ENCODE peak calls at places on chromosomes 7 and 10, in eight cellular contexts. One of them, this sample, is unnamed. For H3K36me3, the result is how much of the 10 kb centered on the place peaks cover.

GRCh38 chr7:114508096-114508495 is 93.5 kb downstream of the FOXP2 start:
- DNase-seq in HepG2: no peak
- DNase-seq in K562: no peak
- DNase-seq in stomach: no peak
- DNase-seq in spleen: no peak
- DNase-seq in suprapubic skin: no peak
- DNase-seq in GM12878: no peak
- DNase-seq in GM23338: no peak
- DNase-seq in this sample: no peak

GRCh38 chr10:11602919-11603523 is 8.4 kb downstream of the USP6NL start:
- DNase-seq in spleen: no peak
- DNase-seq in K562: no peak
- DNase-seq in suprapubic skin: no peak
- DNase-seq in stomach: no peak
- DNase-seq in GM23338: peak
- DNase-seq in HepG2: peak
- DNase-seq in GM12878: peak
- DNase-seq in this sample: no peak

GRCh38 chr10:51700228-51700835 is 937 bp upstream of the CSTF2T start:
- DNase-seq in HepG2: no peak
- DNase-seq in stomach: peak
- DNase-seq in spleen: no peak
- DNase-seq in suprapubic skin: no peak
- DNase-seq in GM12878: no peak
- DNase-seq in K562: peak
- DNase-seq in GM23338: peak
- DNase-seq in this sample: no peak

GRCh38 chr10:103732339-103732738 is 123.0 kb downstream of the SH3PXD2A start:
- DNase-seq in K562: no peak
- DNase-seq in spleen: no peak
- DNase-seq in GM12878: no peak
- DNase-seq in stomach: no peak
- DNase-seq in GM23338: no peak
- DNase-seq in HepG2: no peak
- DNase-seq in suprapubic skin: no peak
- DNase-seq in this sample: no peak

GRCh38 chr10:23351914-23352313 is 7.3 kb upstream of the C10orf67 start:
- DNase-seq in GM23338: no peak
- DNase-seq in HepG2: no peak
- DNase-seq in GM12878: no peak
- DNase-seq in suprapubic skin: no peak
- DNase-seq in stomach: no peak
- DNase-seq in K562: no peak
- DNase-seq in spleen: no peak
- DNase-seq in this sample: no peak

GRCh38 chr7:8133955-8134733 is 127.8 kb downstream of the ICA1 start:
- DNase-seq in stomach: no peak
- DNase-seq in K562: no peak
- DNase-seq in HepG2: no peak
- DNase-seq in GM23338: no peak
- DNase-seq in GM12878: peak
- DNase-seq in suprapubic skin: no peak
- DNase-seq in spleen: no peak
- DNase-seq in this sample: no peak

GRCh38 chr10:1411956-1412355 is 325.4 kb downstream of the ADARB2 start:
- DNase-seq in K562: no peak
- DNase-seq in suprapubic skin: no peak
- DNase-seq in HepG2: no peak
- DNase-seq in GM12878: no peak
- DNase-seq in stomach: peak
- DNase-seq in spleen: peak
- DNase-seq in GM23338: no peak
- DNase-seq in this sample: no peak

GRCh38 chr7:100867040-100867795 is at the start of gene TRIP6:
- DNase-seq in stomach: peak
- DNase-seq in K562: peak
- DNase-seq in spleen: peak
- DNase-seq in suprapubic skin: peak
- DNase-seq in HepG2: no peak
- DNase-seq in GM23338: peak
- DNase-seq in GM12878: no peak
- DNase-seq in this sample: peak

GRCh38 chr7:111239437-111239836 is 148.5 kb downstream of the LRRN3 start:
- DNase-seq in GM23338: no peak
- DNase-seq in stomach: no peak
- DNase-seq in GM12878: no peak
- DNase-seq in spleen: no peak
- DNase-seq in HepG2: no peak
- DNase-seq in K562: no peak
- DNase-seq in suprapubic skin: no peak
- DNase-seq in this sample: no peak

GRCh38 chr7:112056409-112056808 is 149.8 kb downstream of the DOCK4 start:
- DNase-seq in GM12878: peak
- DNase-seq in suprapubic skin: no peak
- DNase-seq in GM23338: no peak
- DNase-seq in K562: no peak
- DNase-seq in stomach: no peak
- DNase-seq in HepG2: no peak
- DNase-seq in spleen: no peak
- DNase-seq in this sample: no peak

GRCh38 chr7:155337946-155338631 is 40.4 kb downstream of the INSIG1 start:
- DNase-seq in stomach: no peak
- DNase-seq in spleen: no peak
- DNase-seq in HepG2: no peak
- DNase-seq in GM23338: no peak
- DNase-seq in K562: no peak
- DNase-seq in suprapubic skin: no peak
- DNase-seq in GM12878: no peak
- DNase-seq in this sample: no peak

GRCh38 chr7:139663608-139664177 is 114.1 kb downstream of the HIPK2 start:
- DNase-seq in GM23338: no peak
- DNase-seq in spleen: no peak
- DNase-seq in stomach: no peak
- DNase-seq in suprapubic skin: no peak
- DNase-seq in HepG2: no peak
- DNase-seq in GM12878: no peak
- DNase-seq in K562: no peak
- DNase-seq in this sample: no peak

GRCh38 chr7:142657376-142657775 is 91.9 kb upstream of the PRSS1 start:
- DNase-seq in K562: no peak
- DNase-seq in GM12878: no peak
- DNase-seq in spleen: no peak
- DNase-seq in stomach: no peak
- DNase-seq in HepG2: no peak
- DNase-seq in suprapubic skin: no peak
- DNase-seq in GM23338: no peak
- DNase-seq in this sample: no peak

GRCh38 chr7:83547526-83547925 is 101.4 kb downstream of the SEMA3E start:
- DNase-seq in GM23338: no peak
- DNase-seq in spleen: no peak
- DNase-seq in HepG2: no peak
- DNase-seq in GM12878: peak
- DNase-seq in stomach: peak
- DNase-seq in K562: no peak
- DNase-seq in suprapubic skin: no peak
- DNase-seq in this sample: no peak

GRCh38 chr10:112375721-112376577 is 2.0 kb downstream of the ACSL5 start:
- DNase-seq in GM12878: peak
- DNase-seq in HepG2: peak
- DNase-seq in spleen: peak
- DNase-seq in suprapubic skin: peak
- DNase-seq in GM23338: no peak
- DNase-seq in stomach: peak
- DNase-seq in K562: no peak
- DNase-seq in this sample: peak

GRCh38 chr10:55426138-55426537 is 625.1 kb upstream of the PCDH15 start:
- DNase-seq in HepG2: no peak
- DNase-seq in GM23338: no peak
- DNase-seq in K562: no peak
- DNase-seq in GM12878: no peak
- DNase-seq in stomach: no peak
- DNase-seq in spleen: no peak
- DNase-seq in suprapubic skin: no peak
- DNase-seq in this sample: no peak

GRCh38 chr7:46168231-46168630 is 247.2 kb upstream of the IGFBP3 start:
- DNase-seq in suprapubic skin: no peak
- DNase-seq in HepG2: no peak
- DNase-seq in GM12878: no peak
- DNase-seq in stomach: no peak
- DNase-seq in GM23338: no peak
- DNase-seq in K562: no peak
- DNase-seq in spleen: no peak
- DNase-seq in this sample: no peak

GRCh38 chr7:32251659-32252058 is 181.5 kb upstream of the PDE1C start:
- DNase-seq in HepG2: no peak
- DNase-seq in GM12878: no peak
- DNase-seq in stomach: no peak
- DNase-seq in K562: no peak
- DNase-seq in spleen: no peak
- DNase-seq in GM23338: no peak
- DNase-seq in suprapubic skin: no peak
- DNase-seq in this sample: no peak

GRCh38 chr10:31808258-31809218 is 120.1 kb downstream of the ARHGAP12 start:
- DNase-seq in spleen: no peak
- DNase-seq in suprapubic skin: no peak
- DNase-seq in HepG2: peak
- DNase-seq in K562: peak
- DNase-seq in GM23338: peak
- DNase-seq in stomach: no peak
- DNase-seq in GM12878: peak
- DNase-seq in this sample: no peak

GRCh38 chr10:33492914-33493313 is 158.4 kb upstream of the NRP1 start:
- DNase-seq in stomach: no peak
- DNase-seq in GM23338: no peak
- DNase-seq in GM12878: no peak
- DNase-seq in spleen: no peak
- DNase-seq in suprapubic skin: no peak
- DNase-seq in K562: no peak
- DNase-seq in HepG2: no peak
- DNase-seq in this sample: no peak

DNA sequence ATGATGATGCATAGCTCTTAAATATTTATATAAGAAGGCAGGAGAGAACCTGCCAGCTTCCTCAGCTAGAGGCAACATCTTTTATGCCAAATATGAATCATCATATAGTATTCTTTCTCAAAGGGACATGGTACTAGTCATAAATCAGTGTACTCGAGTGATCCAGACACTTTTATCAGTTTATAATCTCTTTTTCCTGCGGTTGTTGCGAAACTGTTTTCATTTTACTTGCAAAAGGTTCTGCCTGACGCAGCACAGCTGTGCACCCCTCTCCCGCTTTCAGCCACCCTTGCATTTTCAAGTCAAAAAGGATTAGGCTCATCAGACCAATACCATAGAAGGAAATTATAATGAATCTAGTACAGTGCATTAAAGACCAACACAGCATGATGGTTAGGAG is 332.3 kb upstream of the PRKCQ start:
- DNase-seq in GM23338: no peak
- DNase-seq in suprapubic skin: no peak
- DNase-seq in spleen: no peak
- DNase-seq in K562: no peak
- DNase-seq in stomach: no peak
- DNase-seq in GM12878: no peak
- DNase-seq in HepG2: no peak
- DNase-seq in this sample: no peak
- TF ChIP-seq POLR2AphosphoS5 in GM23338: no peak
- TF ChIP-seq POLR2AphosphoS5 in suprapubic skin: no peak
- TF ChIP-seq POLR2AphosphoS5 in spleen: no peak
- TF ChIP-seq POLR2AphosphoS5 in K562: no peak
- TF ChIP-seq POLR2AphosphoS5 in stomach: no peak
- TF ChIP-seq POLR2AphosphoS5 in GM12878: no peak
- TF ChIP-seq POLR2AphosphoS5 in HepG2: no peak
- TF ChIP-seq POLR2AphosphoS5 in this sample: no peak

DNA sequence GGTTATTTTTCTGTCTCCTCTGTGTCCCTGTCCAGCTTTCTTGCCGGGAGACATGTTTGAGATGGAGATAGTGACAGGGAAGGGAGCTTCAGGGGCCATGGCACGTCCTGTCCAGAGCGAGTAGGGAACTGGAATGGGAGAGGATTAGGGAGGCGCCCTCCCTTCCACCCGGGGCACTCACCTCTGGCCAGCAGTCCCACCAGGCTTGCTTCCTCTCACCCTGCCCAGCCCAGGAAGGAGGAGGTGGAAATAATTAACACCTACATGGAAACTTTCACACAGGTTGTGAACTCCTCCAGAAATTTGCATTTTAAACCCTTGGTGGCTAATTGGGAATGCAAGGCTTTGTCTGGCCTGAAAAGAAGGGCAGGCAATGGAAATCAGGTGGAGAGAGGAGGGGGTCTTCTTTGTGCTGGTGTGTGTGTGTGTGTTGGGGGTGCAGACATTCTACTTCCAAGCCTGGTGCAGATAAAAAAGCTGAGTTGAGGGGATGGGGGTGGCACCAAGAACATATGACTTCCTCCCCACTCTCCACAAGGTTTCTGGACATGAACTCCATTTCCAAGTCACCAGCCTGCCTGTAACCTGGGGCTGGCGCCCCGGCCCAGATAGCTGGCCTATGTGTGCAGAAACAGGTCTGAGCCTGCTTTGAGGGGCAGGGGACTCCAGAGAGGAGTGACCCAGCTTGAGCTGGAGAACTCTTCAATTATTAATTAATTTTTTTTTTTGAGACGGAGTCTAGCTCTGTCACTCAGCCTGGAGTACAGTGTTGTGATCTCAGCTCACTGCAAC is 199.4 kb downstream of the CYP26A1 start:
- DNase-seq in GM23338: peak
- DNase-seq in suprapubic skin: no peak
- DNase-seq in spleen: no peak
- DNase-seq in stomach: no peak
- DNase-seq in HepG2: no peak
- DNase-seq in K562: no peak
- DNase-seq in GM12878: no peak
- DNase-seq in this sample: no peak
- H3K27ac ChIP-seq in GM23338: peak
- H3K27ac ChIP-seq in suprapubic skin: no peak
- H3K27ac ChIP-seq in spleen: no peak
- H3K27ac ChIP-seq in stomach: no peak
- H3K27ac ChIP-seq in HepG2: no peak
- H3K27ac ChIP-seq in K562: no peak
- H3K27ac ChIP-seq in GM12878: no peak
- H3K27ac ChIP-seq in this sample: no peak

DNA sequence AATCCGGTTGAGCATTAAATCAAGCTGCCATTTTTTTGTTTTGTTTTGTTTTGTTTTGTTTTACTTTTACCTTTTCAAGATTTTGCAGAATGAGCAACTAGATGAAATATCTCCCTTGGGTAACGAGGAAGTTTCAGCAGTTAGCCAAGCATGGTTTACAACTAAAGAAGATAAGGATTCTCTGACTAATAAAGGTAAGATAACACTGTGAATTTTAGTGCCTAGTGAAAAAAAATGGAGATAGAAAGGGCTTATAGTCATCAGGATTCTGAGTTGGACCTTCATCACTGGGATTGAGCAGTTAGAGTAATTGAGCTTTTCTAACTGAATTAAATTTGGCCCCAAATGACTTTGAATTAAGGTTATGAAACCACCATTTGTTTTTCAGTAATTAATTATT is 21.2 kb downstream of the DMTF1 start:
- DNase-seq in GM12878: no peak
- DNase-seq in spleen: no peak
- DNase-seq in K562: no peak
- DNase-seq in stomach: no peak
- DNase-seq in suprapubic skin: no peak
- DNase-seq in GM23338: no peak
- DNase-seq in HepG2: no peak
- DNase-seq in this sample: no peak
- H3K36me3 ChIP-seq in GM12878: under half
- H3K36me3 ChIP-seq in spleen: half or more
- H3K36me3 ChIP-seq in K562: half or more
- H3K36me3 ChIP-seq in stomach: half or more
- H3K36me3 ChIP-seq in suprapubic skin: half or more
- H3K36me3 ChIP-seq in GM23338: half or more
- H3K36me3 ChIP-seq in HepG2: under half
- H3K36me3 ChIP-seq in this sample: under half

GRCh38 chr10:3467052-3467906 is 294.7 kb upstream of the PITRM1 start:
- DNase-seq in GM12878: no peak
- DNase-seq in spleen: peak
- DNase-seq in GM23338: peak
- DNase-seq in HepG2: no peak
- DNase-seq in K562: no peak
- DNase-seq in stomach: peak
- DNase-seq in suprapubic skin: peak
- DNase-seq in this sample: peak
- TF ChIP-seq POLR2AphosphoS5 in GM12878: no peak
- TF ChIP-seq POLR2AphosphoS5 in spleen: no peak
- TF ChIP-seq POLR2AphosphoS5 in GM23338: no peak
- TF ChIP-seq POLR2AphosphoS5 in HepG2: no peak
- TF ChIP-seq POLR2AphosphoS5 in K562: no peak
- TF ChIP-seq POLR2AphosphoS5 in stomach: peak
- TF ChIP-seq POLR2AphosphoS5 in suprapubic skin: peak
- TF ChIP-seq POLR2AphosphoS5 in this sample: peak

This sample was measured in breast epithelium.